ENCODE peak calls at places on chromosomes 16 and 17, in eight cellular contexts. One of them, this sample, is unnamed.

GRCh38 chr17:68613739-68614298 is 12.7 kb upstream of the FAM20A start:
- DNase-seq in AG09309: no peak
- DNase-seq in ELR: peak
- DNase-seq in T1000: no peak
- DNase-seq in anterior cingulate cortex: peak
- DNase-seq in GM23248: peak
- DNase-seq in H9: peak
- DNase-seq in GM20000: peak
- DNase-seq in this sample: peak

GRCh38 chr17:7838291-7839075 is 4.5 kb downstream of the KDM6B start:
- DNase-seq in AG09309: no peak
- DNase-seq in ELR: peak
- DNase-seq in T1000: peak
- DNase-seq in anterior cingulate cortex: peak
- DNase-seq in GM23248: peak
- DNase-seq in H9: peak
- DNase-seq in GM20000: no peak
- DNase-seq in this sample: peak

GRCh38 chr16:27316038-27316680 is 2.4 kb downstream of the IL4R start:
- DNase-seq in AG09309: no peak
- DNase-seq in ELR: no peak
- DNase-seq in T1000: no peak
- DNase-seq in anterior cingulate cortex: no peak
- DNase-seq in GM23248: no peak
- DNase-seq in H9: no peak
- DNase-seq in GM20000: no peak
- DNase-seq in this sample: no peak

GRCh38 chr16:53085539-53086450 is 31.0 kb downstream of the CHD9 start:
- DNase-seq in AG09309: no peak
- DNase-seq in ELR: no peak
- DNase-seq in T1000: no peak
- DNase-seq in anterior cingulate cortex: no peak
- DNase-seq in GM23248: peak
- DNase-seq in H9: no peak
- DNase-seq in GM20000: no peak
- DNase-seq in this sample: peak

GRCh38 chr16:89033304-89033703 is 56.3 kb upstream of the CBFA2T3 start:
- DNase-seq in AG09309: no peak
- DNase-seq in ELR: no peak
- DNase-seq in T1000: no peak
- DNase-seq in anterior cingulate cortex: no peak
- DNase-seq in GM23248: no peak
- DNase-seq in H9: no peak
- DNase-seq in GM20000: no peak
- DNase-seq in this sample: no peak

GRCh38 chr17:62950067-62950466 is 16.0 kb upstream of the TANC2 start:
- DNase-seq in AG09309: peak
- DNase-seq in ELR: no peak
- DNase-seq in T1000: peak
- DNase-seq in anterior cingulate cortex: no peak
- DNase-seq in GM23248: peak
- DNase-seq in H9: no peak
- DNase-seq in GM20000: no peak
- DNase-seq in this sample: peak

GRCh38 chr17:2237960-2238359 is 65.6 kb downstream of the SMG6 start:
- DNase-seq in AG09309: no peak
- DNase-seq in ELR: no peak
- DNase-seq in T1000: no peak
- DNase-seq in anterior cingulate cortex: no peak
- DNase-seq in GM23248: peak
- DNase-seq in H9: no peak
- DNase-seq in GM20000: no peak
- DNase-seq in this sample: no peak

GRCh38 chr17:50778471-50778870 is 11.2 kb upstream of the ANKRD40CL start:
- DNase-seq in AG09309: no peak
- DNase-seq in ELR: no peak
- DNase-seq in T1000: no peak
- DNase-seq in anterior cingulate cortex: no peak
- DNase-seq in GM23248: no peak
- DNase-seq in H9: no peak
- DNase-seq in GM20000: no peak
- DNase-seq in this sample: no peak

GRCh38 chr17:81487487-81488275 is 24.9 kb downstream of the ACTG1 start:
- DNase-seq in AG09309: no peak
- DNase-seq in ELR: peak
- DNase-seq in T1000: peak
- DNase-seq in anterior cingulate cortex: peak
- DNase-seq in GM23248: peak
- DNase-seq in H9: peak
- DNase-seq in GM20000: peak
- DNase-seq in this sample: peak

GRCh38 chr17:8458128-8458527 is 22.4 kb downstream of the NDEL1 start:
- DNase-seq in AG09309: no peak
- DNase-seq in ELR: no peak
- DNase-seq in T1000: no peak
- DNase-seq in anterior cingulate cortex: no peak
- DNase-seq in GM23248: no peak
- DNase-seq in H9: no peak
- DNase-seq in GM20000: no peak
- DNase-seq in this sample: no peak

GRCh38 chr16:85361441-85362118 is 249.3 kb upstream of the CIBAR2 start:
- DNase-seq in AG09309: no peak
- DNase-seq in ELR: no peak
- DNase-seq in T1000: no peak
- DNase-seq in anterior cingulate cortex: no peak
- DNase-seq in GM23248: no peak
- DNase-seq in H9: no peak
- DNase-seq in GM20000: no peak
- DNase-seq in this sample: no peak

GRCh38 chr16:69448470-69449193 is 24.2 kb downstream of the CYB5B start:
- DNase-seq in AG09309: peak
- DNase-seq in ELR: no peak
- DNase-seq in T1000: no peak
- DNase-seq in anterior cingulate cortex: no peak
- DNase-seq in GM23248: peak
- DNase-seq in H9: no peak
- DNase-seq in GM20000: no peak
- DNase-seq in this sample: no peak

GRCh38 chr17:10768766-10769383 is 35.0 kb downstream of the TMEM238L start:
- DNase-seq in AG09309: no peak
- DNase-seq in ELR: no peak
- DNase-seq in T1000: no peak
- DNase-seq in anterior cingulate cortex: peak
- DNase-seq in GM23248: peak
- DNase-seq in H9: no peak
- DNase-seq in GM20000: no peak
- DNase-seq in this sample: no peak

GRCh38 chr16:25027781-25028180 is 12.6 kb upstream of the ARHGAP17 start:
- DNase-seq in AG09309: no peak
- DNase-seq in ELR: no peak
- DNase-seq in T1000: no peak
- DNase-seq in anterior cingulate cortex: no peak
- DNase-seq in GM23248: no peak
- DNase-seq in H9: no peak
- DNase-seq in GM20000: no peak
- DNase-seq in this sample: no peak

GRCh38 chr16:30382398-30383015 is at the start of gene SEPTIN1:
- DNase-seq in AG09309: no peak
- DNase-seq in ELR: no peak
- DNase-seq in T1000: no peak
- DNase-seq in anterior cingulate cortex: no peak
- DNase-seq in GM23248: no peak
- DNase-seq in H9: no peak
- DNase-seq in GM20000: peak
- DNase-seq in this sample: no peak

GRCh38 chr16:58464047-58464915 is 35.7 kb upstream of the NDRG4 start:
- DNase-seq in AG09309: no peak
- DNase-seq in ELR: no peak
- DNase-seq in T1000: no peak
- DNase-seq in anterior cingulate cortex: no peak
- DNase-seq in GM23248: peak
- DNase-seq in H9: no peak
- DNase-seq in GM20000: peak
- DNase-seq in this sample: no peak

GRCh38 chr16:47731252-47731651 is 270.1 kb downstream of the PHKB start:
- DNase-seq in AG09309: peak
- DNase-seq in ELR: peak
- DNase-seq in T1000: no peak
- DNase-seq in anterior cingulate cortex: no peak
- DNase-seq in GM23248: peak
- DNase-seq in H9: no peak
- DNase-seq in GM20000: no peak
- DNase-seq in this sample: peak

GRCh38 chr17:73399056-73399455 is 87.3 kb upstream of the CDC42EP4 start:
- DNase-seq in AG09309: no peak
- DNase-seq in ELR: no peak
- DNase-seq in T1000: no peak
- DNase-seq in anterior cingulate cortex: no peak
- DNase-seq in GM23248: no peak
- DNase-seq in H9: peak
- DNase-seq in GM20000: no peak
- DNase-seq in this sample: no peak

GRCh38 chr16:70682239-70683145 is 3.4 kb downstream of the MTSS2 start:
- DNase-seq in AG09309: no peak
- DNase-seq in ELR: no peak
- DNase-seq in T1000: no peak
- DNase-seq in anterior cingulate cortex: no peak
- DNase-seq in GM23248: no peak
- DNase-seq in H9: no peak
- DNase-seq in GM20000: no peak
- DNase-seq in this sample: no peak

GRCh38 chr16:705748-706188 is at the start of gene FBXL16:
- DNase-seq in AG09309: no peak
- DNase-seq in ELR: no peak
- DNase-seq in T1000: no peak
- DNase-seq in anterior cingulate cortex: peak
- DNase-seq in GM23248: no peak
- DNase-seq in H9: no peak
- DNase-seq in GM20000: no peak
- DNase-seq in this sample: no peak

GRCh38 chr17:40605301-40605700 is 40.0 kb upstream of the CCR7 start:
- DNase-seq in AG09309: no peak
- DNase-seq in ELR: no peak
- DNase-seq in T1000: no peak
- DNase-seq in anterior cingulate cortex: no peak
- DNase-seq in GM23248: no peak
- DNase-seq in H9: no peak
- DNase-seq in GM20000: no peak
- DNase-seq in this sample: no peak

GRCh38 chr17:38451030-38451839 is 23.0 kb downstream of the ARHGAP23 start:
- DNase-seq in AG09309: no peak
- DNase-seq in ELR: peak
- DNase-seq in T1000: no peak
- DNase-seq in anterior cingulate cortex: no peak
- DNase-seq in GM23248: peak
- DNase-seq in H9: peak
- DNase-seq in GM20000: no peak
- DNase-seq in this sample: peak

GRCh38 chr17:81184596-81184995 is 18.6 kb upstream of the AATK start:
- DNase-seq in AG09309: no peak
- DNase-seq in ELR: no peak
- DNase-seq in T1000: no peak
- DNase-seq in anterior cingulate cortex: no peak
- DNase-seq in GM23248: no peak
- DNase-seq in H9: peak
- DNase-seq in GM20000: no peak
- DNase-seq in this sample: no peak

GRCh38 chr17:74892974-74893911 is at the start of gene FADS6:
- DNase-seq in AG09309: no peak
- DNase-seq in ELR: no peak
- DNase-seq in T1000: no peak
- DNase-seq in anterior cingulate cortex: no peak
- DNase-seq in GM23248: peak
- DNase-seq in H9: no peak
- DNase-seq in GM20000: no peak
- DNase-seq in this sample: no peak

GRCh38 chr17:73020110-73020509 is 72.4 kb downstream of the SLC39A11 start:
- DNase-seq in AG09309: no peak
- DNase-seq in ELR: peak
- DNase-seq in T1000: no peak
- DNase-seq in anterior cingulate cortex: no peak
- DNase-seq in GM23248: no peak
- DNase-seq in H9: no peak
- DNase-seq in GM20000: no peak
- DNase-seq in this sample: no peak

GRCh38 chr17:74605361-74605760 is 13.3 kb upstream of the CD300LD start:
- DNase-seq in AG09309: peak
- DNase-seq in ELR: peak
- DNase-seq in T1000: no peak
- DNase-seq in anterior cingulate cortex: no peak
- DNase-seq in GM23248: peak
- DNase-seq in H9: no peak
- DNase-seq in GM20000: no peak
- DNase-seq in this sample: peak

GRCh38 chr17:81665205-81666091 is 957 bp downstream of the OXLD1 start:
- DNase-seq in AG09309: no peak
- DNase-seq in ELR: peak
- DNase-seq in T1000: no peak
- DNase-seq in anterior cingulate cortex: no peak
- DNase-seq in GM23248: peak
- DNase-seq in H9: peak
- DNase-seq in GM20000: peak
- DNase-seq in this sample: peak

GRCh38 chr17:5080591-5080990 is 2.3 kb downstream of the ZFP3 start:
- DNase-seq in AG09309: no peak
- DNase-seq in ELR: no peak
- DNase-seq in T1000: no peak
- DNase-seq in anterior cingulate cortex: no peak
- DNase-seq in GM23248: peak
- DNase-seq in H9: no peak
- DNase-seq in GM20000: no peak
- DNase-seq in this sample: no peak

GRCh38 chr16:24853830-24854229 is 8.1 kb downstream of the SLC5A11 start:
- DNase-seq in AG09309: no peak
- DNase-seq in ELR: peak
- DNase-seq in T1000: peak
- DNase-seq in anterior cingulate cortex: peak
- DNase-seq in GM23248: peak
- DNase-seq in H9: no peak
- DNase-seq in GM20000: no peak
- DNase-seq in this sample: peak

GRCh38 chr17:80441133-80441578 is 26.2 kb downstream of the ENDOV start:
- DNase-seq in AG09309: no peak
- DNase-seq in ELR: peak
- DNase-seq in T1000: no peak
- DNase-seq in anterior cingulate cortex: no peak
- DNase-seq in GM23248: peak
- DNase-seq in H9: peak
- DNase-seq in GM20000: peak
- DNase-seq in this sample: peak

GRCh38 chr16:58021661-58022551 is 3.6 kb upstream of the MMP15 start:
- DNase-seq in AG09309: no peak
- DNase-seq in ELR: peak
- DNase-seq in T1000: no peak
- DNase-seq in anterior cingulate cortex: no peak
- DNase-seq in GM23248: peak
- DNase-seq in H9: no peak
- DNase-seq in GM20000: no peak
- DNase-seq in this sample: peak